ENCODE peak calls at places on chromosome 13, in eight cellular contexts. S, C, R, E, G, B, H and P are unnamed samples.

GRCh38 chr13:85347251-85347650 is 452.0 kb downstream of the SLITRK6 start:
- DNase-seq in S (no peak), C (no peak), R (no peak), E (no peak), G (no peak), B (peak; percentile 0), H (no peak), P (no peak)

GRCh38 chr13:111623170-111623569 is 302.7 kb downstream of the TEX29 start:
- DNase-seq in S (no peak), C (no peak), R (no peak), E (no peak), G (no peak), B (no peak), H (no peak), P (no peak)

GRCh38 chr13:29948246-29948645 is 97.8 kb upstream of the UBL3 start:
- DNase-seq in S (no peak), C (peak; percentile 18), R (no peak), E (no peak), G (no peak), B (no peak), H (no peak), P (no peak)

GRCh38 chr13:29909975-29910674 is 59.7 kb upstream of the UBL3 start:
- DNase-seq in S (no peak), C (peak; percentile 76), R (no peak), E (no peak), G (no peak), B (no peak), H (no peak), P (no peak)

GRCh38 chr13:59834801-59835200 is 328.9 kb downstream of the DIAPH3 start:
- DNase-seq in S (no peak), C (peak; percentile 69), R (no peak), E (no peak), G (no peak), B (no peak), H (no peak), P (no peak)

GRCh38 chr13:39910833-39911232 is 255.4 kb downstream of the COG6 start:
- DNase-seq in S (no peak), C (no peak), R (no peak), E (no peak), G (no peak), B (no peak), H (no peak), P (no peak)

GRCh38 chr13:110173247-110173818 is 133.6 kb downstream of the COL4A1 start:
- DNase-seq in S (no peak), C (no peak), R (no peak), E (no peak), G (no peak), B (no peak), H (no peak), P (no peak)

GRCh38 chr13:50720856-50721663 is 122.4 kb downstream of the DLEU7 start:
- DNase-seq in S (no peak), C (no peak), R (no peak), E (no peak), G (no peak), B (no peak), H (no peak), P (no peak)

GRCh38 chr13:24043590-24044350 is 116.8 kb upstream of the SPATA13 start:
- DNase-seq in S (no peak), C (no peak), R (no peak), E (no peak), G (no peak), B (no peak), H (no peak), P (no peak)

GRCh38 chr13:23497186-23497585 is 63.7 kb upstream of the SACS start:
- DNase-seq in S (no peak), C (no peak), R (no peak), E (no peak), G (no peak), B (no peak), H (no peak), P (no peak)

GRCh38 chr13:29681859-29682258 is 86.4 kb upstream of the SLC7A1 start:
- DNase-seq in S (no peak), C (no peak), R (no peak), E (no peak), G (no peak), B (no peak), H (no peak), P (no peak)

GRCh38 chr13:83883061-83883523 is 818 bp upstream of the SLITRK1 start:
- DNase-seq in S (no peak), C (no peak), R (peak; percentile 43), E (no peak), G (no peak), B (no peak), H (no peak), P (no peak)

GRCh38 chr13:112940236-112940635 is 28.8 kb upstream of the MCF2L start:
- DNase-seq in S (no peak), C (no peak), R (peak; percentile 74), E (peak; percentile 24), G (no peak), B (no peak), H (no peak), P (no peak)

GRCh38 chr13:86559915-86560314 is 760.7 kb upstream of the SLITRK6 start:
- DNase-seq in S (no peak), C (no peak), R (no peak), E (no peak), G (no peak), B (no peak), H (no peak), P (no peak)

GRCh38 chr13:110157718-110158117 is 149.2 kb downstream of the COL4A1 start:
- DNase-seq in S (no peak), C (no peak), R (no peak), E (no peak), G (no peak), B (no peak), H (no peak), P (no peak)

GRCh38 chr13:73722120-73722519 is 412.1 kb downstream of the KLF12 start:
- DNase-seq in S (no peak), C (peak; percentile 18), R (no peak), E (no peak), G (no peak), B (no peak), H (peak; percentile 29), P (peak; percentile 26)

GRCh38 chr13:67549331-67549730 is 319.2 kb upstream of the PCDH9 start:
- DNase-seq in S (no peak), C (no peak), R (no peak), E (no peak), G (no peak), B (no peak), H (no peak), P (no peak)

GRCh38 chr13:98749501-98749900 is 3.0 kb downstream of the SLC15A1 start:
- DNase-seq in S (no peak), C (peak; percentile 44), R (no peak), E (no peak), G (no peak), B (no peak), H (no peak), P (no peak)

GRCh38 chr13:42228527-42228926 is 43.4 kb upstream of the AKAP11 start:
- DNase-seq in S (no peak), C (no peak), R (no peak), E (no peak), G (no peak), B (no peak), H (no peak), P (no peak)
- TF ChIP-seq CTCF in S (no peak), C (no peak), R (no peak), E (no peak), G (no peak), B (no peak), H (no peak), P (no peak)

GRCh38 chr13:28513745-28514144 is 18.8 kb upstream of the FLT1 start:
- DNase-seq in S (no peak), C (no peak), R (no peak), E (no peak), G (no peak), B (no peak), H (no peak), P (no peak)
- TF ChIP-seq CTCF in S (no peak), C (no peak), R (no peak), E (no peak), G (no peak), B (no peak), H (no peak), P (no peak)

DNA sequence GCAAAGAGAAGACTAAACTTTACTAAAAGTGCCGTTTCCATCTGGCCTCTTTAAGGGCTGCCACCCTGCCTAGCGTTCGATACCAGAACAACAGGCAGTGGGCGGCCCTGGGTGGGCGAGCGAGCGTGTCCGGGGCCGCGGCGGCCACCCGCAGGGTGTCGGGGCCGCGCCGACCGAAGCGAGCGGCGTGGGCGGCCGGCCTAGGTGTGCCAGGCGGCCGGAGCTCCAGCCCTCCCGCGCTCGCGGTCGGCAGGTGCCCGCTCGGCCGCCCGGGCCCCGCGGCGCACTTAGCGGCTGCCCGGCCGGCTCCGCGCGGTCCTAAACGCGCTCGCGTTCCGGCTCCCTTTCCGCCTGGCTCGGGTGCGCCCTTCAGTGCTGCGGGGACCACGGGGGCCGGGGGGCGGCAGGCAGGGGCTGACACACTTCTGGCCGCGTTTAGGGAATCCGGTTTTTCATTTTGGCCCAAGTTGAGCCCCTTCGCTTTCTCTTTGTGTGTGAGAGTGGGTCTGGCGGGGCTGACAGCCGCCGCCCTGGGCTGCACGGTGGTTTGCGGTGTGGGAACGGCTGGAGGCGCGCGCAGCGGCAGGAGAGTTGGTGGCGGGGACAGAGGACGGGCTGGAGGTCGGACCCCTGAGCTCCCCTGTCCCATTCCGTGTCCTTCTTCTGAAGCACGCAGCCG is 2.9 kb downstream of the FGF9 start:
- DNase-seq in S (no peak), C (peak; percentile 32), R (peak; percentile 77), E (peak; percentile 58), G (no peak), B (peak; percentile 36), H (peak; percentile 76), P (peak; percentile 71)
- TF ChIP-seq CTCF in S (peak; percentile 4), C (no peak), R (no peak), E (no peak), G (peak; percentile 27), B (no peak), H (no peak), P (no peak)

DNA sequence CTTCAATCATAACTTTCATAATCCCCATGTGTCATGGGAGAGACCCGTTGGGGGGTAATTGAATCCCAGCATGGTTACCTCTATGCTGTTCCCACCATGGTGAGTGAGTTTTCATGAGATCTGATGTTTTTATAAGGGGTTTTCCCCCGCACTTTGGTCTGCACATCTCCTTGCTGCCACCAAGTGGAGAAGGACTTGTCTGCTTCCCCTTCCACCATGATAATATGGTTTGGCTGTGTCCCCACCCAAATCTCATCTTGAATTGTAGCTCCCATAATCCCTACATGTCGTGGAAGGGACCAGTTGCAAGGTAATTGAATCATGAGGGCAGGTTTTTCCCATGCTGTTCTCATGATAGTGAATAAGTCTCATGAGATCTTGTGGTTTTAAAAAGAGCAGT is 524.9 kb downstream of the SLITRK5 start:
- DNase-seq in S (no peak), C (no peak), R (no peak), E (no peak), G (no peak), B (no peak), H (no peak), P (no peak)
- TF ChIP-seq CTCF in S (no peak), C (no peak), R (no peak), E (no peak), G (no peak), B (no peak), H (no peak), P (no peak)